ENCODE peak calls at places on chromosomes 6 and 20, in nine cellular contexts. M is left cardiac atrium; U is amniotic stem cell; L is C1 segment of cervical spinal cord; R is GM10248; H is activated effector memory CD4-positive, alpha-beta T cell treated with Interleukin-2 at 50 U/mL for 16 hours; P is fibroblast of pulmonary artery; T is NCI-H1436; W is neural progenitor cell. I is an unnamed sample.

GRCh38 chr6:146741609-146742008 is 142.8 kb downstream of the ADGB start:
- DNase-seq in U (no peak), W (no peak), L (no peak), P (peak), M (no peak), T (no peak), R (no peak), H (no peak), I (no peak)

GRCh38 chr6:152232494-152233151 is 404.5 kb downstream of the SYNE1 start:
- DNase-seq in M (no peak), R (no peak), L (no peak), H (no peak), U (no peak), P (peak), T (no peak), W (no peak), I (no peak)

GRCh38 chr6:158609455-158610155 is 34.9 kb downstream of the DYNLT1 start:
- DNase-seq in H (no peak), W (no peak), U (no peak), L (no peak), T (no peak), P (no peak), R (no peak), M (no peak), I (no peak)

GRCh38 chr20:1186367-1186991 is 1.7 kb upstream of the TMEM74B start:
- DNase-seq in H (no peak), U (no peak), T (no peak), R (no peak), M (no peak), W (no peak), L (no peak), P (no peak), I (no peak)

GRCh38 chr6:128597956-128598355 is 77.6 kb upstream of the PTPRK start:
- DNase-seq in W (no peak), M (no peak), R (no peak), U (no peak), H (no peak), P (no peak), T (no peak), L (no peak), I (no peak)

GRCh38 chr6:79167931-79168694 is 66.4 kb downstream of the HMGN3 start:
- DNase-seq in P (peak), M (no peak), L (no peak), W (no peak), R (no peak), T (no peak), H (no peak), U (peak), I (no peak)

GRCh38 chr20:33444797-33445560 is 1.4 kb upstream of the SNTA1 start:
- DNase-seq in L (no peak), W (no peak), U (no peak), R (no peak), T (no peak), H (peak), M (no peak), P (no peak), I (no peak)

GRCh38 chr20:59776626-59777320 is 156.7 kb downstream of the SYCP2 start:
- DNase-seq in P (no peak), R (no peak), T (no peak), H (no peak), L (no peak), U (no peak), M (no peak), W (no peak), I (no peak)

GRCh38 chr6:92376711-92377110 is 1042.6 kb downstream of the EPHA7 start:
- DNase-seq in T (no peak), U (no peak), H (no peak), L (no peak), W (no peak), M (no peak), R (no peak), P (no peak), I (no peak)

GRCh38 chr6:109687271-109687721 is 3.7 kb downstream of the AK9 start:
- DNase-seq in M (peak), L (no peak), U (no peak), H (no peak), T (no peak), R (no peak), W (no peak), P (peak), I (peak)

GRCh38 chr6:75124983-75125382 is 80.9 kb downstream of the COL12A1 start:
- DNase-seq in U (no peak), R (no peak), W (no peak), T (no peak), M (no peak), P (peak), H (no peak), L (no peak), I (no peak)

GRCh38 chr6:131292145-131292938 is 157.1 kb downstream of the AKAP7 start:
- DNase-seq in U (no peak), R (no peak), L (no peak), H (no peak), M (no peak), T (no peak), P (no peak), W (peak), I (no peak)

GRCh38 chr6:151680846-151681425 is 126.5 kb upstream of the ESR1 start:
- DNase-seq in H (no peak), T (no peak), L (no peak), P (no peak), W (no peak), M (no peak), U (no peak), R (no peak), I (no peak)

GRCh38 chr6:137432054-137432545 is 62.1 kb downstream of the OLIG3 start:
- DNase-seq in H (no peak), L (no peak), T (peak), U (no peak), M (no peak), W (no peak), P (no peak), R (no peak), I (no peak)

GRCh38 chr6:145453376-145453775 is 281.9 kb downstream of the EPM2A start:
- DNase-seq in H (no peak), L (no peak), U (no peak), M (no peak), R (no peak), P (peak), T (no peak), W (peak), I (no peak)

GRCh38 chr6:142945071-142945445 is at the start of gene HIVEP2:
- DNase-seq in L (peak), R (peak), W (peak), T (no peak), P (peak), M (peak), H (peak), U (peak), I (peak)

GRCh38 chr6:44956426-44956825 is 371.7 kb upstream of the RUNX2 start:
- DNase-seq in R (no peak), U (no peak), P (peak), L (no peak), H (no peak), W (no peak), M (no peak), T (no peak), I (no peak)

GRCh38 chr6:108736832-108737231 is 111.4 kb upstream of the ARMC2 start:
- DNase-seq in W (no peak), U (peak), P (peak), L (no peak), R (no peak), H (no peak), M (peak), T (no peak), I (no peak)

GRCh38 chr20:37123441-37123840 is 27.6 kb upstream of the RBL1 start:
- DNase-seq in L (no peak), H (no peak), P (no peak), M (no peak), R (no peak), T (no peak), U (no peak), W (no peak), I (no peak)

I was measured in occipital lobe.